ENCODE peak calls at places on chromosomes 7 and 10, in seven cellular contexts. P is choroid plexus epithelial cell; I is NCI-H510A treated with DMSO at 0.1 percent for 48 hours; F is substantia nigra; O is DND-41; D is stimulated activated CD8-positive, alpha-beta memory T cell treated with anti-CD3 and anti-CD28 coated beads, Interleukin-4, amount 100 ng/mL, for 24 hours; H is BJ. U is an unnamed sample.

GRCh38 chr7:32616625-32617024 is 121.3 kb downstream of the AVL9 start:
- DNase-seq in P (peak), I (no peak), F (no peak), O (no peak), D (no peak), H (peak), U (no peak)

GRCh38 chr7:116505278-116505677 is 5.7 kb downstream of the CAV2 start:
- DNase-seq in P (no peak), I (no peak), F (no peak), O (no peak), D (no peak), H (no peak), U (no peak)

GRCh38 chr7:132475669-132476116 is 100.6 kb downstream of the PLXNA4 start:
- DNase-seq in P (no peak), I (no peak), F (no peak), O (no peak), D (no peak), H (no peak), U (no peak)

GRCh38 chr10:86648706-86649426 is 5.5 kb upstream of the OPN4 start:
- DNase-seq in P (peak), I (no peak), F (no peak), O (no peak), D (no peak), H (peak), U (no peak)

GRCh38 chr7:127819975-127820778 is 168.2 kb downstream of the SND1 start:
- DNase-seq in P (peak), I (no peak), F (no peak), O (no peak), D (no peak), H (no peak), U (no peak)

GRCh38 chr10:124744688-124745055 is 494 bp upstream of the FAM53B start:
- DNase-seq in P (peak), I (no peak), F (no peak), O (no peak), D (no peak), H (no peak), U (no peak)

GRCh38 chr7:140696024-140696678 is 357 bp upstream of the NDUFB2 start:
- DNase-seq in P (peak), I (no peak), F (peak), O (peak), D (peak), H (peak), U (no peak)

GRCh38 chr7:107690611-107691010 is 30.0 kb downstream of the SLC26A4 start:
- DNase-seq in P (peak), I (no peak), F (no peak), O (no peak), D (no peak), H (no peak), U (no peak)

GRCh38 chr7:131602994-131603372 is 46.6 kb upstream of the PODXL start:
- DNase-seq in P (no peak), I (peak), F (no peak), O (no peak), D (no peak), H (no peak), U (no peak)

GRCh38 chr7:119935418-119936025 is 337.5 kb upstream of the KCND2 start:
- DNase-seq in P (peak), I (peak), F (no peak), O (no peak), D (no peak), H (no peak), U (no peak)

GRCh38 chr7:6256709-6257535 is 15.5 kb downstream of the CYTH3 start:
- DNase-seq in P (peak), I (no peak), F (no peak), O (peak), D (no peak), H (no peak), U (no peak)